ENCODE peak calls at places on chromosome 1, in six cellular contexts. Z is glutamatergic neuron, S is progenitor cell of endocrine pancreas, A is AG04450, L is left colon, X is MCF 10A. U is an unnamed sample.

GRCh38 chr1:1406101-1406820 is 832 bp downstream of the MRPL20 start:
- DNase-seq in S (no peak), X (no peak), A (no peak), L (no peak), Z (no peak), U (no peak)

GRCh38 chr1:11013160-11013531 is 692 bp downstream of the TARDBP start:
- DNase-seq in A (no peak), S (no peak), Z (no peak), L (peak), X (no peak), U (no peak)

GRCh38 chr1:216640100-216640499 is 83.1 kb downstream of the ESRRG start:
- DNase-seq in Z (no peak), X (no peak), A (no peak), S (no peak), L (no peak), U (no peak)

GRCh38 chr1:179825798-179826460 is 51.7 kb downstream of the TOR1AIP2 start:
- DNase-seq in X (no peak), A (no peak), Z (no peak), S (no peak), L (no peak), U (no peak)

GRCh38 chr1:218664385-218665170 is 319.4 kb downstream of the TGFB2 start:
- DNase-seq in S (no peak), Z (no peak), A (no peak), X (peak), L (no peak), U (no peak)

GRCh38 chr1:85544689-85545203 is 35.8 kb upstream of the CCN1 start:
- DNase-seq in X (peak), A (no peak), S (no peak), L (no peak), Z (no peak), U (no peak)

GRCh38 chr1:213982814-213983588 is 4.8 kb upstream of the PROX1 start:
- DNase-seq in S (no peak), Z (peak), L (no peak), A (no peak), X (no peak), U (no peak)

GRCh38 chr1:235105051-235106043 is 23.3 kb downstream of the TOMM20 start:
- DNase-seq in A (no peak), Z (no peak), S (no peak), X (peak), L (no peak), U (peak)

GRCh38 chr1:67339623-67340343 is 32.1 kb downstream of the IL12RB2 start:
- DNase-seq in L (no peak), X (peak), Z (no peak), S (no peak), A (peak), U (no peak)

GRCh38 chr1:23692308-23692871 is 784 bp downstream of the RPL11 start:
- DNase-seq in Z (no peak), S (no peak), X (no peak), A (no peak), L (no peak), U (no peak)

GRCh38 chr1:207313131-207313530 is 8.3 kb upstream of the CD55 start:
- DNase-seq in L (no peak), S (no peak), A (no peak), Z (no peak), X (peak), U (no peak)

GRCh38 chr1:46342084-46342656 is 1.6 kb downstream of the NSUN4 start:
- DNase-seq in L (no peak), X (no peak), Z (no peak), A (no peak), S (no peak), U (no peak)

GRCh38 chr1:209879539-209879938 is 51.8 kb downstream of the UTP25 start:
- DNase-seq in Z (peak), L (no peak), X (peak), A (no peak), S (no peak), U (no peak)

GRCh38 chr1:201447911-201448871 is 20.8 kb downstream of the PHLDA3 start:
- DNase-seq in L (peak), Z (peak), A (peak), S (peak), X (peak), U (peak)

GRCh38 chr1:22778842-22779520 is 68.3 kb downstream of the EPHB2 start:
- DNase-seq in A (no peak), L (no peak), Z (no peak), X (no peak), S (no peak), U (no peak)

GRCh38 chr1:70977575-70977974 is 70.0 kb downstream of the PTGER3 start:
- DNase-seq in X (no peak), A (no peak), Z (no peak), S (no peak), L (no peak), U (no peak)

GRCh38 chr1:244445320-244446181 is 6.2 kb downstream of the ADSS2 start:
- DNase-seq in L (no peak), S (no peak), A (no peak), Z (no peak), X (no peak), U (no peak)

GRCh38 chr1:57157818-57158606 is 192.2 kb upstream of the C8B start:
- DNase-seq in X (no peak), S (no peak), A (no peak), Z (no peak), L (no peak), U (no peak)

GRCh38 chr1:16378443-16378842 is 11.4 kb downstream of the SZRD1 start:
- DNase-seq in X (no peak), Z (no peak), A (no peak), S (no peak), L (no peak), U (no peak)

GRCh38 chr1:7468248-7468647 is 302.8 kb upstream of the VAMP3 start:
- DNase-seq in L (no peak), X (no peak), S (no peak), A (no peak), Z (no peak), U (no peak)

GRCh38 chr1:241600496-241600901 is 39.7 kb downstream of the CHML start:
- DNase-seq in A (no peak), Z (no peak), X (peak), S (no peak), L (no peak), U (no peak)

GRCh38 chr1:55986003-55986402 is 593.4 kb downstream of the PLPP3 start:
- DNase-seq in A (no peak), L (no peak), S (no peak), Z (no peak), X (peak), U (no peak)

GRCh38 chr1:101022294-101022693 is 3.3 kb downstream of the DPH5 start:
- DNase-seq in S (no peak), Z (no peak), L (no peak), X (peak), A (peak), U (no peak)

GRCh38 chr1:185213086-185213485 is 56.1 kb downstream of the SWT1 start:
- DNase-seq in S (no peak), A (peak), X (no peak), L (no peak), Z (no peak), U (no peak)

GRCh38 chr1:39501666-39502065 is 10.2 kb downstream of the BMP8A start:
- DNase-seq in Z (no peak), A (peak), S (no peak), L (no peak), X (peak), U (no peak)

GRCh38 chr1:201310986-201311355 is 27.7 kb downstream of the PKP1 start:
- DNase-seq in L (no peak), A (no peak), S (no peak), X (peak), Z (no peak), U (no peak)

GRCh38 chr1:81114191-81114590 is 686.5 kb upstream of the ADGRL2 start:
- DNase-seq in A (no peak), S (no peak), Z (no peak), X (no peak), L (no peak), U (no peak)

GRCh38 chr1:178724734-178725602 is at the start of gene RALGPS2:
- DNase-seq in S (peak), L (peak), A (no peak), Z (peak), X (peak), U (peak)

GRCh38 chr1:172588296-172589291 is 55.6 kb downstream of the SUCO start:
- DNase-seq in L (no peak), A (peak), S (no peak), Z (no peak), X (peak), U (no peak)

GRCh38 chr1:156796340-156797097 is 20.1 kb downstream of the SH2D2A start:
- DNase-seq in S (no peak), L (no peak), A (no peak), Z (no peak), X (no peak), U (no peak)

GRCh38 chr1:203271018-203271743 is 34.1 kb upstream of the BTG2 start:
- DNase-seq in X (peak), Z (no peak), A (no peak), S (no peak), L (peak), U (peak)

GRCh38 chr1:33634806-33635205 is 162.4 kb downstream of the ZSCAN20 start:
- DNase-seq in A (no peak), L (no peak), Z (peak), S (peak), X (peak), U (no peak)

GRCh38 chr1:234638832-234639799 is 29.1 kb upstream of the IRF2BP2 start:
- DNase-seq in Z (no peak), S (no peak), X (no peak), L (peak), A (no peak), U (no peak)

GRCh38 chr1:74771913-74772515 is 39.1 kb downstream of the TYW3 start:
- DNase-seq in Z (no peak), S (no peak), A (peak), L (no peak), X (peak), U (no peak)

GRCh38 chr1:27141266-27142003 is 13.5 kb downstream of the SLC9A1 start:
- DNase-seq in A (no peak), S (no peak), L (peak), X (peak), Z (no peak), U (no peak)

GRCh38 chr1:101121515-101121914 is 95.9 kb upstream of the DPH5 start:
- DNase-seq in L (no peak), X (no peak), S (no peak), Z (no peak), A (no peak), U (no peak)

GRCh38 chr1:200588698-200589097 is 31.9 kb downstream of the KIF14 start:
- DNase-seq in X (no peak), S (no peak), Z (no peak), L (no peak), A (no peak), U (no peak)

GRCh38 chr1:154955718-154956513 is at the start of gene PBXIP1:
- DNase-seq in X (peak), S (peak), A (no peak), Z (peak), L (peak), U (peak)

GRCh38 chr1:47935856-47936255 is 61.3 kb downstream of the TRABD2B start:
- DNase-seq in Z (no peak), S (no peak), X (no peak), L (no peak), A (no peak), U (no peak)